ENCODE peak calls at places on chromosomes 6 and 20, in ten cellular contexts. T is MM.1S, Z is upper lobe of right lung, A is mesendoderm, Y is RWPE2, N is PC-9, I is cardiac muscle cell, X is GM23248, P is HCT116, W is mammary epithelial cell. S is an unnamed sample.

GRCh38 chr6:16318538-16318937 is 80.2 kb downstream of the GMPR start:
- DNase-seq in W (peak; percentile 60), Y (no peak), N (no peak), X (peak; percentile 97), T (no peak), A (no peak), I (peak; percentile 43), Z (no peak), P (no peak), S (no peak)

GRCh38 chr6:167047554-167047953 is 48.4 kb downstream of the CEP43 start:
- DNase-seq in P (no peak), W (no peak), N (no peak), X (no peak), T (peak; percentile 24), Z (no peak), A (no peak), Y (no peak), I (no peak), S (no peak)

GRCh38 chr6:132209351-132209750 is 191.9 kb downstream of the MOXD1 start:
- DNase-seq in T (no peak), A (peak; percentile 47), Z (no peak), N (peak; percentile 42), P (peak; percentile 54), Y (peak; percentile 76), X (peak; percentile 27), I (no peak), W (peak; percentile 95), S (no peak)

GRCh38 chr6:79861023-79861422 is 86.3 kb downstream of the ELOVL4 start:
- DNase-seq in A (peak; percentile 66), X (no peak), P (no peak), Z (no peak), T (no peak), I (no peak), Y (no peak), N (no peak), W (no peak), S (no peak)

GRCh38 chr6:53614676-53615075 is 50.9 kb downstream of the KLHL31 start:
- DNase-seq in T (no peak), W (no peak), X (no peak), N (no peak), Z (no peak), A (no peak), I (no peak), P (no peak), Y (no peak), S (no peak)

GRCh38 chr20:47790032-47790965 is 5.0 kb upstream of the SULF2 start:
- DNase-seq in A (no peak), Y (no peak), I (peak; percentile 96), X (peak; percentile 68), N (peak; percentile 89), T (no peak), W (peak; percentile 92), Z (no peak), P (no peak), S (no peak)

GRCh38 chr6:5490495-5491069 is 229.3 kb downstream of the FARS2 start:
- DNase-seq in P (no peak), I (no peak), T (no peak), X (no peak), N (no peak), Y (no peak), Z (no peak), W (no peak), A (no peak), S (no peak)

GRCh38 chr20:11403711-11404110 is 514.0 kb upstream of the BTBD3 start:
- DNase-seq in W (no peak), N (no peak), Z (no peak), Y (no peak), T (no peak), X (peak; percentile 18), A (peak; percentile 78), I (peak; percentile 58), P (no peak), S (no peak)

GRCh38 chr20:39395478-39396291 is 433.5 kb downstream of the DHX35 start:
- DNase-seq in Y (no peak), W (no peak), P (no peak), I (no peak), T (no peak), N (no peak), A (no peak), Z (no peak), X (no peak), S (no peak)

GRCh38 chr6:24329451-24329850 is 28.4 kb downstream of the DCDC2 start:
- DNase-seq in T (no peak), Z (no peak), N (no peak), W (no peak), A (no peak), I (peak; percentile 5), X (peak; percentile 61), Y (no peak), P (no peak), S (no peak)

GRCh38 chr6:13014551-13015378 is 298.2 kb downstream of the PHACTR1 start:
- DNase-seq in A (peak; percentile 58), N (no peak), P (no peak), W (no peak), T (no peak), X (peak; percentile 22), Y (no peak), I (no peak), Z (peak; percentile 73), S (no peak)

GRCh38 chr6:46684771-46685170 is 2.9 kb upstream of the TDRD6 start:
- DNase-seq in Y (no peak), N (peak; percentile 60), T (no peak), W (peak; percentile 46), I (peak; percentile 68), P (no peak), A (no peak), Z (no peak), X (peak; percentile 61), S (no peak)

GRCh38 chr6:158799051-158799792 is 19.9 kb downstream of the EZR start:
- DNase-seq in W (no peak), T (no peak), N (no peak), Z (no peak), I (peak; percentile 50), X (peak; percentile 25), Y (no peak), A (no peak), P (no peak), S (no peak)

GRCh38 chr6:79463721-79464120 is 73.5 kb downstream of the LCA5 start:
- DNase-seq in N (peak; percentile 79), T (no peak), A (peak; percentile 95), W (peak; percentile 46), X (no peak), I (no peak), P (peak; percentile 33), Y (no peak), Z (no peak), S (no peak)

GRCh38 chr6:105896821-105897095 is 189.4 kb upstream of the PRDM1 start:
- DNase-seq in N (no peak), P (no peak), T (no peak), W (no peak), Y (no peak), I (no peak), Z (no peak), A (no peak), X (no peak), S (no peak)

GRCh38 chr6:41878246-41878645 is 16.9 kb downstream of the USP49 start:
- DNase-seq in Z (no peak), I (peak; percentile 29), T (no peak), X (peak; percentile 72), P (no peak), W (peak; percentile 3), Y (no peak), N (no peak), A (peak; percentile 82), S (no peak)

DNA sequence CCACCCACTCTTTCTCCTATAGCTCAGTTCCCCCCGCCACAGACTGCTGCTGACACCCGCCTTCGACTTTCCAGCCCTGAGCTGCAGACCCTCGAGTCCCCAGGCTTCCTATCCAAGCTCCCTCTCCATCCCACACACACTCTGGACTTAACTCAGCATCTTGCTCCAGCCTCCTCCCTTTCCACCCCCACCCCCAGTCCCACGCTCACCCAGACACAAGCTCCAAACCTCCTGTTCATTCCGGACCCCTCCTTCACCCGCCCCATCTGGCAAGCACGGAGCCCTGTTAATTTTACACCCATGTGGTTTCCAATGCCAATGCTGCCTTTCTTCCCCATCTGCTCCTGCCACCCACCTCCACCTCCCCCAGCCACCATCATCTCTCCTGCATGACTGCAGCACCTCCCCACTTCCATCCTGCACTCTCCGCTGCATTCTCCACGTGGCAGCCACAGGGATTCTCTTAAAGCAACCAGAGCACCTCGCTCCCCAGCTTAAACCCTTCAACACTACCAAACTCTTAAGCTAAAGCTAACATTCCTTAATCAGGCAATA is 9.9 kb upstream of the CDK5RAP1 start:
- DNase-seq in W (no peak), T (no peak), X (no peak), Z (no peak), N (no peak), P (no peak), Y (no peak), I (no peak), A (no peak), S (no peak)
- H3K36me3 ChIP-seq in W (no peaks in the 10 kb centered on the region), T (no peaks in the 10 kb centered on the region), X (no peaks in the 10 kb centered on the region), Z (no peaks in the 10 kb centered on the region), N (no peaks in the 10 kb centered on the region), P (no peaks in the 10 kb centered on the region), Y (peaks cover 33% of the 10 kb centered on the region), I (peaks cover 70% of the 10 kb centered on the region), A (no peaks in the 10 kb centered on the region), S (no peaks in the 10 kb centered on the region)

GRCh38 chr20:53575481-53576194 is 18.0 kb downstream of the ZNF217 start:
- DNase-seq in A (no peak), X (no peak), Z (no peak), T (no peak), N (no peak), I (no peak), W (no peak), Y (no peak), P (no peak), S (no peak)
- H3K4me1 ChIP-seq in A (no peaks in the 10 kb centered on the region), X (peaks cover 32% of the 10 kb centered on the region), Z (peaks cover 21% of the 10 kb centered on the region), T (peaks cover 17% of the 10 kb centered on the region), N (peaks cover 34% of the 10 kb centered on the region), I (peaks cover 13% of the 10 kb centered on the region), W (peaks cover 23% of the 10 kb centered on the region), Y (peaks cover 26% of the 10 kb centered on the region), P (peaks cover 17% of the 10 kb centered on the region), S (peaks cover 18% of the 10 kb centered on the region)

GRCh38 chr20:41072099-41072798 is 43.6 kb downstream of the TOP1 start:
- DNase-seq in W (peak; percentile 81), I (peak; percentile 89), Y (peak; percentile 89), X (peak; percentile 91), N (peak; percentile 52), A (no peak), P (no peak), Z (no peak), T (no peak), S (no peak)
- H3K36me3 ChIP-seq in W (peaks cover 20% of the 10 kb centered on the region), I (peaks cover 8% of the 10 kb centered on the region), Y (peaks cover 90% of the 10 kb centered on the region), X (peaks cover 9% of the 10 kb centered on the region), N (peaks cover 33% of the 10 kb centered on the region), A (no peaks in the 10 kb centered on the region), P (peaks cover 9% of the 10 kb centered on the region), Z (peaks cover 29% of the 10 kb centered on the region), T (peaks cover 4% of the 10 kb centered on the region), S (peaks cover 7% of the 10 kb centered on the region)

DNA sequence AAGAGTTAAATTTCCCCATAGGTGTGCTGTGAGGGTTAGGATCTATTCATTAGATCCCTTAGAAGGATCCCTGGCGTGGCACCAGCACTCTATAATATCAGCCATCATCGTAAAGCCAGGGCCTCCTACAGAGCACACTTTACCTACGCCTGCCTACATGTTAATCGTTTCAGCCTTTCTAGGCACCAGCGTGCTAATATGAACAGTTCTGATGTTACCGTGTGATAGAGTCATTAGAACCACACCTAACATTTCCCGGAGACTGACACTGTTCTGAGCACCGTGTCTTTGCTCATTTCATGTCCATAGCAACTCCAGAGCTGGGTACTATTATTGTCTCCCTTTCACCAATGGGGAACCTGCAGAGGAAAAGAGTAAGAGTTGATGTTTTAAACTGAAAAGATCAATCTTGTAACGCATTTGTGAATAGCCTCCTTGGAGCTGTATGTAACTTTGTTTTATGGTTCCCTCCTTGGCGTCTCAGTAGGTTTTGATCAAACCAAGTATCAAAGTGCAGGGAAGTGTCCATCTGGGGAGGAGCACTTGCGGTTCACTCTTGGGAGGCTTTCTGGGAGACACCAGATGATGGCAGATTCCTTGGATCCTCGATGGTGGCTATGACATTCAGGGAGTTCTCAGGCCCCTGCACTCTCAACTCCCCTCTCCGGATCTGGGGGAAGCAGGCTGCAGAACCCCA is 73.8 kb upstream of the KCNG1 start:
- DNase-seq in X (no peak), Z (no peak), Y (no peak), P (no peak), N (no peak), T (no peak), A (no peak), W (no peak), I (no peak), S (no peak)
- H3K4me1 ChIP-seq in X (peaks cover 3% of the 10 kb centered on the region), Z (no peaks in the 10 kb centered on the region), Y (no peaks in the 10 kb centered on the region), P (no peaks in the 10 kb centered on the region), N (peaks cover 19% of the 10 kb centered on the region), T (peaks cover 8% of the 10 kb centered on the region), A (peaks cover 5% of the 10 kb centered on the region), W (no peaks in the 10 kb centered on the region), I (peaks cover 12% of the 10 kb centered on the region), S (no peaks in the 10 kb centered on the region)

S was measured in tibial nerve.